ENCODE peak calls at places on chromosomes 16 and 17, in four cellular contexts. Y, I, E and U are unnamed samples.

GRCh38 chr16:88634141-88634993 is 4.0 kb upstream of the IL17C start:
- DNase-seq in Y (no peak), I (no peak), E (no peak), U (no peak)

GRCh38 chr16:8959921-8960787 is 3.6 kb downstream of the USP7 start:
- DNase-seq in Y (no peak), I (no peak), E (no peak), U (no peak)

GRCh38 chr16:87115646-87116045 is 201.5 kb downstream of the C16orf95 start:
- DNase-seq in Y (no peak), I (no peak), E (no peak), U (no peak)

GRCh38 chr17:65609749-65610148 is 48.3 kb upstream of the AXIN2 start:
- DNase-seq in Y (peak; percentile 85), I (no peak), E (no peak), U (no peak)

GRCh38 chr16:50584033-50584722 is 36.0 kb downstream of the NKD1 start:
- DNase-seq in Y (no peak), I (no peak), E (no peak), U (no peak)

GRCh38 chr16:50120732-50121131 is 32.4 kb upstream of the TENT4B start:
- DNase-seq in Y (no peak), I (no peak), E (no peak), U (no peak)

GRCh38 chr17:68457168-68457538 is at the start of gene WIPI1:
- DNase-seq in Y (peak; percentile 43), I (no peak), E (peak; percentile 54), U (peak; percentile 69)

GRCh38 chr16:35753559-35754390 is 2294.4 kb downstream of the TP53TG3F start:
- DNase-seq in Y (no peak), I (no peak), E (no peak), U (no peak)

GRCh38 chr17:33968350-33969044 is 286.6 kb upstream of the CCL2 start:
- DNase-seq in Y (no peak), I (no peak), E (no peak), U (no peak)

GRCh38 chr17:78617371-78618061 is 40.3 kb upstream of the DNAH17 start:
- DNase-seq in Y (no peak), I (no peak), E (no peak), U (no peak)

GRCh38 chr16:12833939-12834338 is 30.3 kb upstream of the CPPED1 start:
- DNase-seq in Y (no peak), I (no peak), E (no peak), U (no peak)

GRCh38 chr17:282000-282911 is 70.4 kb downstream of the RPH3AL start:
- DNase-seq in Y (no peak), I (no peak), E (no peak), U (no peak)

GRCh38 chr17:40922239-40922638 is 15.2 kb downstream of the KRT23 start:
- DNase-seq in Y (no peak), I (peak; percentile 68), E (peak; percentile 80), U (no peak)

GRCh38 chr16:7805997-7806396 is 473.4 kb downstream of the RBFOX1 start:
- DNase-seq in Y (no peak), I (no peak), E (no peak), U (no peak)

GRCh38 chr16:48498761-48499600 is 111.0 kb downstream of the N4BP1 start:
- DNase-seq in Y (peak; percentile 32), I (peak; percentile 67), E (peak; percentile 62), U (no peak)

GRCh38 chr16:53780051-53780450 is 76.1 kb downstream of the FTO start:
- DNase-seq in Y (peak; percentile 75), I (no peak), E (no peak), U (peak; percentile 25)

GRCh38 chr16:4915226-4915761 is 21.7 kb downstream of the PPL start:
- DNase-seq in Y (no peak), I (no peak), E (no peak), U (no peak)

GRCh38 chr16:47584464-47585225 is 123.5 kb downstream of the PHKB start:
- DNase-seq in Y (no peak), I (no peak), E (no peak), U (no peak)

GRCh38 chr17:16936536-16937310 is 35.2 kb downstream of the TNFRSF13B start:
- DNase-seq in Y (no peak), I (no peak), E (no peak), U (peak; percentile 4)

GRCh38 chr17:7713782-7714181 is 3.8 kb upstream of the DNAH2 start:
- DNase-seq in Y (no peak), I (no peak), E (no peak), U (no peak)
- TF ChIP-seq CTCF in Y (no peak), I (no peak), E (no peak), U (no peak)

DNA sequence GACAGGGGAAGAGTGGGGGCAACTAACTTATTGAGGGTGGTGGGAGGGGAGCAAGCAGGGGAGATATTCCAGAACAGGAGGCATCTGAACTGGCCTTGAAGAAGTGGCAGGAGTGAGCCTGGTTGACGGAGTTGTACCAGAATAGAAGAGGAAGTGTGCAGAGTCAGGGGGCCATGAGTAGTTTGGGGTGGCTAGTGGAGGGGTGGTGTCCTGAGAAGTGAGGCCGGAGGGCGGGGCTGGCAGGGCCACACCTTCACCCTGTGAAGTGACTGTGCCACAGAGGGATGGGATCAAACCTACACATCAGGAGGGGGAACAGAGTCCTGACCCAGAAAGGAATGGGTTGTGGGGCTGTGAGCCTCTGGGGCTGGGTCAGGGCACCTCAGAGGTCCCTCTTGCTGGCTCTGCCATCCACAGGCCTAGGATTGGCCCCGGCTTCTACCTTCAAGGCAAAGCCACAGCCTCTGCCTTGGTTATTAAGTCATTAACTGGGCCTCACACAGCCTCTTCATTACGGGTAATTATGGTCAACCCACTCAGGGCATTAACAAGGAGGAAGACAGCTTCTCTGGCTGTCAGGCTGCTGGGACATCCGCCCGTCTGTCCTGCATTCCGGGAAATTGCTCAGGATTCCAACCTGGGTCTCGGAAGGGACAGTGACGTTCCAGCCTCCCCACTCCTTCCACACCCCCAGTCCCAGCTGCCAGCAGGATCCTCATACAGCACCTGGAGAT is 12.7 kb downstream of the SPNS2 start:
- DNase-seq in Y (no peak), I (no peak), E (no peak), U (no peak)
- H3K27ac ChIP-seq in Y (no peak overlapping the region), I (peak overlapping the region; percentile 12), E (no peak overlapping the region), U (peak overlapping the region; percentile 88)

GRCh38 chr17:43832168-43832975 is 574 bp downstream of the MPP3 start:
- DNase-seq in Y (peak; percentile 10), I (peak; percentile 22), E (peak; percentile 42), U (peak; percentile 29)
- TF ChIP-seq CTCF in Y (no peak), I (no peak), E (no peak), U (no peak)

GRCh38 chr17:82419471-82419995 is 1.1 kb upstream of the OGFOD3 start:
- DNase-seq in Y (no peak), I (no peak), E (no peak), U (no peak)
- H3K27ac ChIP-seq in Y (peak overlapping the region; percentile 96), I (peak overlapping the region; percentile 94), E (no peak overlapping the region), U (no peak overlapping the region)

DNA sequence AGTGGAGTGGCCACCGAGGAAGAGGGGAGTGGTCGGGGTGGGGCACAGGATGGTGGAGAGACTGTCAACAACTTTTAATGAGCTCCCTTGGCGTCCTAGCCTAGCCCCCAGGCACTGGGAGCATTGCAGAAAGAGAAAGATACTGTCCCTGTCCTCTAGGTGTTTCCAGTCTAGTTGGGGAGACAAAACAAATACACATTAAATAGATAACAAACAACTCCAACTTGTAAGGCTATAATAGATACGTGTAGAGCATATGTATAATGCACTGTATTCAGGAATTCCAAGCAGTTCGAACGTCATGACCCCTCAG is 435 bp upstream of the UBE2O start:
- DNase-seq in Y (no peak), I (no peak), E (no peak), U (no peak)
- TF ChIP-seq CTCF in Y (no peak), I (no peak), E (no peak), U (no peak)

GRCh38 chr16:79757968-79758367 is 157.4 kb upstream of the MAF start:
- DNase-seq in Y (no peak), I (no peak), E (no peak), U (no peak)

GRCh38 chr16:79762217-79762616 is 161.7 kb upstream of the MAF start:
- DNase-seq in Y (no peak), I (no peak), E (no peak), U (no peak)

GRCh38 chr16:79757163-79757562 is 156.6 kb upstream of the MAF start:
- DNase-seq in Y (no peak), I (no peak), E (no peak), U (no peak)

GRCh38 chr16:79756571-79756970 is 156.0 kb upstream of the MAF start:
- DNase-seq in Y (no peak), I (no peak), E (no peak), U (no peak)

GRCh38 chr16:79758615-79759346 is 158.2 kb upstream of the MAF start:
- DNase-seq in Y (peak; percentile 28), I (no peak), E (no peak), U (no peak)
- H3K27ac ChIP-seq in Y (no peak overlapping the region), I (no peak overlapping the region), E (no peak overlapping the region), U (no peak overlapping the region)

DNA sequence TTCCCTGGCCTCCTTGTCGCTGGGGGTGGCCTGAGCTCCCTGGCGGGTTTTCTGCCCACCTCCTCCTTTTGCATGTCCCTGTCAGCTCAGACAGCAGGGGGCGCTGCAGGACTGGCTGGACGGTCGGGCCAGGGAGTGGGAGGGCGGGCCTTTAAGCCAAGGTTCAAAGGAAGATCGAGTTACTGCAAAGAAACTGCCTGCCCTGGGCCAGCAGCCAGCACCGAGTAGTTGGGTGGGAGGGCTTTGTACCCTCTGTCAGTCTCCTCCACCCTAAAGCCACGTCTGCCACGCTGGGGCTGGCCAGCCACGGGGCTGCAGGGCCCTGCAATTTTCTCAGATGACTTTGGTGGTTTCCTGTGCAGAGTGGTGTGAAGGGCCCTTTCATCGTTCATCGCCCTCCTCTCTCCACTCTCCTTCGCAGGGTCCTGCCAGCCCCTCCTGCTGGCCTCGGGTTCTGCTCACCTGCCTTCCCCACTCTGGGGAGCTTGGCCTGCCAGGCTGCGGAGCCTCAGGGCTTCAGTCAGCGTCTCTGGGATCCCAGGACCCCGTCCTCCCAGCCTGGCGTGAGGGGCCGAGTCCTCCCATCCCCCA is 12.3 kb downstream of the GPR142 start:
- DNase-seq in Y (peak; percentile 91), I (peak; percentile 98), E (peak; percentile 93), U (peak; percentile 97)
- TF ChIP-seq CTCF in Y (peak; percentile 99), I (peak; percentile 91), E (peak; percentile 99), U (peak; percentile 91)

GRCh38 chr16:67052399-67052798 is 23.4 kb downstream of the CBFB start:
- DNase-seq in Y (no peak), I (no peak), E (no peak), U (no peak)
- H3K27ac ChIP-seq in Y (no peak overlapping the region), I (no peak overlapping the region), E (no peak overlapping the region), U (no peak overlapping the region)

GRCh38 chr16:71424626-71425025 is 17.2 kb downstream of the TLE7 start:
- DNase-seq in Y (no peak), I (no peak), E (no peak), U (no peak)

GRCh38 chr16:71423865-71424264 is 18.0 kb downstream of the TLE7 start:
- DNase-seq in Y (no peak), I (no peak), E (no peak), U (no peak)

GRCh38 chr16:71425746-71426068 is 16.1 kb downstream of the TLE7 start:
- DNase-seq in Y (no peak), I (no peak), E (no peak), U (no peak)

GRCh38 chr16:71423016-71423415 is 18.8 kb downstream of the TLE7 start:
- DNase-seq in Y (no peak), I (no peak), E (no peak), U (no peak)

GRCh38 chr16:71421911-71422310 is 19.9 kb downstream of the TLE7 start:
- DNase-seq in Y (no peak), I (no peak), E (no peak), U (no peak)
- TF ChIP-seq CTCF in Y (no peak), I (no peak), E (no peak), U (peak; percentile 10)

GRCh38 chr17:20033410-20033809 is 24.3 kb downstream of the SPECC1 start:
- DNase-seq in Y (no peak), I (no peak), E (no peak), U (no peak)
- H3K27ac ChIP-seq in Y (no peak overlapping the region), I (no peak overlapping the region), E (no peak overlapping the region), U (no peak overlapping the region)